ENCODE peak calls at places on chromosome 17, in seven cellular contexts. C is activated CD8-positive, alpha-beta memory T cell treated with anti-CD3 and anti-CD28 coated beads for 48 hours; G is activated T-cell treated with anti-CD3 and anti-CD28 coated beads for 1 hour; N is amniotic stem cell; V is sigmoid colon; B is ureter; T is CD8-positive, alpha-beta memory T cell. E is an unnamed sample.

GRCh38 chr17:82518826-82519810 is at the start of gene FOXK2:
- DNase-seq in N (peak), G (peak), C (peak), V (peak), T (peak), B (peak), E (peak)

GRCh38 chr17:44546711-44547606 is 10.3 kb upstream of the FZD2 start:
- DNase-seq in B (no peak), V (no peak), G (no peak), N (no peak), C (no peak), T (no peak), E (no peak)

GRCh38 chr17:51372345-51373004 is 112.1 kb downstream of the UTP18 start:
- DNase-seq in N (no peak), B (no peak), G (no peak), C (no peak), V (no peak), T (no peak), E (no peak)

GRCh38 chr17:81419886-81420768 is 24.9 kb downstream of the BAHCC1 start:
- DNase-seq in N (no peak), V (peak), C (no peak), B (no peak), T (no peak), G (no peak), E (no peak)

GRCh38 chr17:81371910-81372760 is 23.1 kb upstream of the BAHCC1 start:
- DNase-seq in B (no peak), C (no peak), V (peak), N (peak), G (no peak), T (no peak), E (no peak)

GRCh38 chr17:80970044-80970761 is 21.4 kb upstream of the CHMP6 start:
- DNase-seq in G (no peak), T (no peak), C (no peak), V (peak), B (no peak), N (no peak), E (peak)

GRCh38 chr17:40922239-40922638 is 15.2 kb downstream of the KRT23 start:
- DNase-seq in T (no peak), C (no peak), G (no peak), B (no peak), N (peak), V (peak), E (no peak)

GRCh38 chr17:45391918-45392317 is 40.8 kb downstream of the ARHGAP27 start:
- DNase-seq in B (no peak), G (no peak), C (no peak), V (no peak), T (no peak), N (no peak), E (no peak)

GRCh38 chr17:2798679-2799078 is 2.4 kb downstream of the RAP1GAP2 start:
- DNase-seq in G (no peak), V (no peak), C (no peak), N (no peak), B (no peak), T (peak), E (no peak)

GRCh38 chr17:29588561-29589411 is 662 bp downstream of the GIT1 start:
- DNase-seq in V (no peak), N (no peak), C (no peak), B (no peak), T (peak), G (no peak), E (peak)

GRCh38 chr17:7888184-7888920 is at the start of gene CHD3:
- DNase-seq in T (no peak), C (no peak), B (peak), G (peak), N (no peak), V (no peak), E (peak)

GRCh38 chr17:48546187-48546923 is 1.4 kb upstream of the HOXB2 start:
- DNase-seq in B (no peak), N (no peak), V (peak), T (no peak), C (no peak), G (no peak), E (no peak)

GRCh38 chr17:57861000-57861736 is 11.3 kb upstream of the MRPS23 start:
- DNase-seq in C (no peak), B (peak), G (peak), N (no peak), V (peak), T (peak), E (no peak)

GRCh38 chr17:65277576-65277975 is 140.4 kb downstream of the RGS9 start:
- DNase-seq in G (no peak), C (no peak), N (no peak), V (no peak), T (no peak), B (no peak), E (no peak)

GRCh38 chr17:69047368-69048263 is 13.1 kb downstream of the ABCA9 start:
- DNase-seq in B (peak), N (no peak), T (no peak), C (no peak), V (peak), G (no peak), E (no peak)

GRCh38 chr17:38403491-38403890 is 24.8 kb upstream of the ARHGAP23 start:
- DNase-seq in N (no peak), C (no peak), G (no peak), B (no peak), T (no peak), V (no peak), E (no peak)

GRCh38 chr17:48202945-48203344 is 95.4 kb downstream of the SNX11 start:
- DNase-seq in G (no peak), N (no peak), V (no peak), T (no peak), C (no peak), B (no peak), E (no peak)

GRCh38 chr17:28346746-28347246 is 10.5 kb downstream of the POLDIP2 start:
- DNase-seq in N (no peak), G (no peak), C (no peak), T (no peak), B (no peak), V (no peak), E (no peak)

GRCh38 chr17:26774291-26775218 is 519.4 kb upstream of the WSB1 start:
- DNase-seq in B (no peak), T (no peak), G (no peak), V (no peak), C (no peak), N (no peak), E (no peak)

GRCh38 chr17:17940451-17940911 is 31.7 kb downstream of the TOM1L2 start:
- DNase-seq in V (no peak), G (no peak), N (peak), T (no peak), B (no peak), C (no peak), E (no peak)

GRCh38 chr17:47179141-47179540 is 10.0 kb downstream of the CDC27 start:
- DNase-seq in C (no peak), T (no peak), B (no peak), N (no peak), V (no peak), G (no peak), E (no peak)

GRCh38 chr17:65385726-65386125 is 175.7 kb downstream of the AXIN2 start:
- DNase-seq in T (no peak), C (no peak), B (no peak), G (no peak), V (no peak), N (no peak), E (no peak)

GRCh38 chr17:47882247-47882646 is 13.8 kb upstream of the SP2 start:
- DNase-seq in G (no peak), C (no peak), T (no peak), N (no peak), V (no peak), B (peak), E (no peak)

GRCh38 chr17:58229881-58230280 is 8.5 kb upstream of the LPO start:
- DNase-seq in N (no peak), C (no peak), B (no peak), T (no peak), G (no peak), V (no peak), E (no peak)

GRCh38 chr17:76744747-76745146 is 6.8 kb downstream of the MFSD11 start:
- DNase-seq in T (no peak), V (no peak), C (no peak), N (no peak), B (no peak), G (no peak), E (no peak)

GRCh38 chr17:64765191-64765889 is 103.2 kb upstream of the SMURF2 start:
- DNase-seq in T (no peak), G (no peak), N (no peak), V (no peak), C (no peak), B (no peak), E (no peak)

E was measured in stimulated activated naive CD4-positive, alpha-beta T cell.